ENCODE peak calls at places on chromosomes 3 and 15, in seven cellular contexts. S is HL-60, K is stomach, R is breast epithelium, E is suprapubic skin, F is transverse colon, I is HepG2. B is an unnamed sample.

GRCh38 chr3:108221403-108221802 is 821 bp downstream of the IFT57 start:
- DNase-seq in S (no peak), K (no peak), R (no peak), E (no peak), F (no peak), I (no peak), B (no peak)

GRCh38 chr3:64303401-64303800 is 78.1 kb upstream of the PRICKLE2 start:
- DNase-seq in S (no peak), K (no peak), R (no peak), E (no peak), F (no peak), I (no peak), B (no peak)

GRCh38 chr3:192845196-192845855 is 72.3 kb downstream of the MB21D2 start:
- DNase-seq in S (no peak), K (no peak), R (no peak), E (no peak), F (no peak), I (no peak), B (no peak)

GRCh38 chr3:127039719-127040118 is 56.8 kb downstream of the PLXNA1 start:
- DNase-seq in S (no peak), K (no peak), R (no peak), E (peak), F (no peak), I (no peak), B (no peak)

GRCh38 chr3:11238057-11238456 is 34.1 kb upstream of the ATG7 start:
- DNase-seq in S (no peak), K (no peak), R (no peak), E (no peak), F (no peak), I (no peak), B (no peak)

GRCh38 chr15:58139631-58140522 is 1.7 kb downstream of the AQP9 start:
- DNase-seq in S (peak), K (no peak), R (no peak), E (no peak), F (no peak), I (no peak), B (no peak)

GRCh38 chr3:128067481-128067880 is 15.2 kb downstream of the SEC61A1 start:
- DNase-seq in S (no peak), K (no peak), R (no peak), E (no peak), F (no peak), I (no peak), B (no peak)

GRCh38 chr3:44001072-44001471 is 240.6 kb upstream of the TOPAZ1 start:
- DNase-seq in S (no peak), K (no peak), R (no peak), E (no peak), F (no peak), I (no peak), B (no peak)

GRCh38 chr15:39788800-39789565 is 6.3 kb upstream of the FSIP1 start:
- DNase-seq in S (no peak), K (no peak), R (no peak), E (no peak), F (no peak), I (no peak), B (no peak)

GRCh38 chr3:184229424-184230080 is at the start of gene VWA5B2:
- DNase-seq in S (no peak), K (peak), R (no peak), E (no peak), F (peak), I (peak), B (peak)

GRCh38 chr15:89130194-89130593 is 41.9 kb downstream of the ABHD2 start:
- DNase-seq in S (no peak), K (no peak), R (no peak), E (no peak), F (no peak), I (no peak), B (no peak)

GRCh38 chr3:14803101-14803980 is 15.4 kb upstream of the FGD5 start:
- DNase-seq in S (no peak), K (peak), R (no peak), E (peak), F (peak), I (peak), B (no peak)

GRCh38 chr3:14804835-14805780 is 13.7 kb upstream of the FGD5 start:
- DNase-seq in S (no peak), K (no peak), R (no peak), E (no peak), F (no peak), I (peak), B (no peak)

GRCh38 chr3:14805946-14806537 is 12.7 kb upstream of the FGD5 start:
- DNase-seq in S (no peak), K (no peak), R (no peak), E (no peak), F (no peak), I (no peak), B (no peak)

GRCh38 chr3:14802332-14802731 is 16.4 kb upstream of the FGD5 start:
- DNase-seq in S (no peak), K (no peak), R (no peak), E (peak), F (no peak), I (peak), B (no peak)

DNA sequence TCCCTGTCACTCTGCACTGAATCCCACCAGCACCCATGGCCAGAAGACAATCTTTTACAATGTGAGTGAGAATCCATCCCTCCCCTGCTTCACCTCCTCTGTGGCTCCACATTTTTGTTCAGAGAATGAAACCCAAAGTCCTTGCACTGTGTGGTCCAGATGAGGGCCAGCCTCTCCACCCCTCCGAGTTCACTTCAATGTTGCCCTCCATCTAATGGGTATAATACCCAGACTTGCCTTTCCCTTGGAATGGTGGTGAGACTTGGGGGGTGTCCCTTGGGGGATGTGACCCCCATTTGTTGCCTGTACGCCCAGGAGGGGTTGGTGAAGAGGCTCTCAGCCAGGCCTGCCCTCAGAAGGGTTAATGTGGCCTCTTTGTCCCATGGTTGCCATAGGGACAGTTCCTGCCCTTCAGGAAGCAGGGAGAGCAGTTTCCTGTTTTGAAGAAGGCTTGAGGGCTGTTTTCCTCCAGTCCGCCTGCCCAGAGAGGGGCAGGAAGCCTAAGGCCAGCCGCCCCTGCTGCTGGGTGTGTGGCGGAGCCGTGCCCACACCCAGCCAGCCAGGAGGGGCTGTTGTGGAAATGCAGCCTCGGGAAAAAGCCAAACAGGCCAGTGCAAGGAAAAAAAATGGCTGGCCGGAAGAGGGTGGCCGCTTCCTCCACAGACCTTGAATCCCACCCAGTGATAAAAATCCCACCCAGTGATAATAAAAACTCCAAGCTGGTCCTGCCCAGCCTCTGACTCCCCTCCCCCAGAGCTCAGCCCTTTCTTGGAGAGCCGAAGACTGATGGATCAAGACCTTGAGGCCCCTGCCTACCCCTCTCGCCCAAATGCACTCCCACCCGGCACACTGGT is 14.6 kb upstream of the FGD5 start:
- DNase-seq in S (no peak), K (no peak), R (no peak), E (no peak), F (no peak), I (peak), B (no peak)
- TF ChIP-seq POLR2AphosphoS5 in S (no peak), K (no peak), R (no peak), E (no peak), F (no peak), I (no peak), B (no peak)

GRCh38 chr3:169811606-169812123 is 1.0 kb upstream of the LRRIQ4 start:
- DNase-seq in S (peak), K (no peak), R (no peak), E (no peak), F (no peak), I (no peak), B (no peak)

GRCh38 chr3:169809230-169809795 is 3.4 kb upstream of the LRRIQ4 start:
- DNase-seq in S (no peak), K (no peak), R (no peak), E (no peak), F (no peak), I (no peak), B (no peak)

GRCh38 chr3:169812844-169813677 is at the start of the genes LRRC34 and LRRIQ4:
- DNase-seq in S (peak), K (peak), R (no peak), E (peak), F (peak), I (no peak), B (no peak)

GRCh38 chr3:169813757-169814517 is 1.2 kb upstream of the LRRC34 start:
- DNase-seq in S (peak), K (peak), R (no peak), E (no peak), F (peak), I (peak), B (peak)

GRCh38 chr3:169812124-169812843 is 386 bp upstream of the LRRIQ4 start:
- DNase-seq in S (peak), K (peak), R (peak), E (peak), F (peak), I (no peak), B (no peak)
- TF ChIP-seq POLR2AphosphoS5 in S (no peak), K (no peak), R (no peak), E (no peak), F (no peak), I (no peak), B (no peak)

DNA sequence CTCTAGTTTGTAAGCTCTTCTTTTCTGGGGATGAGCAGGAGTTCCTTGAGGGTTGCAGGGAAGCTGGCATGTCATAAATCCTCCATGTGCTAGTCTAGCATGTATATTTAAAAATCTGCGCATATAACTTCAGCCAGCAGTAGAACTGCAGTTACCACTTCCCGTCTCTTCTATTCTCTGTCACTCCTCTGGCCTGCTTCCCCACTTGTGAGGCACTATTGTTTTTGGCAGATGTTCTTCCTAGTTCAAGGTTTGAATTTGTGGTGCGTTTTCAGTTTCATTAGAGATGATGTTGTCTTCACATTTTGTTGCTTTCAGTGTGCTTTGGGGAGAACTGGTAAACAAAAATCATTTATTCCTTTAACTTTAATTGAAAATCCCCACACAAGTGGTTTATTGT is 169.1 kb upstream of the ZPLD1 start:
- DNase-seq in S (no peak), K (no peak), R (no peak), E (no peak), F (no peak), I (no peak), B (no peak)
- TF ChIP-seq POLR2AphosphoS5 in S (no peak), K (no peak), R (no peak), E (no peak), F (no peak), I (no peak), B (no peak)

GRCh38 chr3:195020921-195021320 is 250.0 kb downstream of the XXYLT1 start:
- DNase-seq in S (no peak), K (no peak), R (no peak), E (no peak), F (no peak), I (no peak), B (no peak)
- TF ChIP-seq POLR2AphosphoS5 in S (no peak), K (no peak), R (no peak), E (no peak), F (no peak), I (no peak), B (no peak)

DNA sequence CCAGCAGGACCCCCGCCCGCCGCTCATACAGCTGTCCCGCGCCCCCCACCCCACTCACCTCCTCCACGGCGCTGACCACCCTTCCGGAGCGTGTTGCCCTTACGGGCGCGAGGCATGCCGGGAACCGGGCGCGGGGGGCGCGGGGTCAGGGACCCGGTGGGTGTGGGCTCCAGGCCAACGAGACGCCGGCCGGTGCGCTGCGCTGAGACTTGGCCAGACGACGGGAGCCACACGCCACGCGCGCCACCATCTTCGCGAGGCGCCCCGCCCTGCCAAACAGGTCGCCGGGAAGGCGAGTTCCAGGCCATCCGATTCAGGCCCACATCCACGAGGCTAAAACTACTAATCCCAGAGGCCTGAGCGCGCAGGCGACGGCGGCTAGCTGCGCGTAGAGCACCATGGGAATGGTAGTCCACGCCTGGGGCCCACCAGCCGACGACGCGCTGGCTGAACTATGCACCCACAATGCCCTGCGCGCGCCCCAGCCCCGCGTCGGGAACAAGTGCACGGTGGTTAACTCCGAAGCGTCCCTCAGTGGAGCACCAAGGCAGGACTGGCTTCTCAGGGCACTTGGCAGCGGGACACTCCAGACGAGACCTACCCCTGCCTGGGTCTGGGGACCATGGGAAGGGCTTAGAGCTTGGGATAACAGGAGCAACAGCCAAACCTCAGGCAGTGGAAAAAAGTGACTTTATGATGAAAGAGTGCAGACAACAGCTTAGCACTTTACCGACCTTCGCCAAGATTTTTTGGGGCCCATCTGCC is at the start of gene IFRD2:
- DNase-seq in S (peak), K (peak), R (peak), E (peak), F (peak), I (peak), B (peak)
- TF ChIP-seq POLR2AphosphoS5 in S (peak), K (peak), R (peak), E (peak), F (peak), I (peak), B (peak)

GRCh38 chr15:62773369-62774165 is 269.0 kb upstream of the TPM1 start:
- DNase-seq in S (no peak), K (no peak), R (no peak), E (no peak), F (no peak), I (no peak), B (no peak)

GRCh38 chr15:62771234-62771633 is 271.3 kb upstream of the TPM1 start:
- DNase-seq in S (no peak), K (no peak), R (no peak), E (no peak), F (no peak), I (no peak), B (no peak)

GRCh38 chr15:62770752-62771151 is 271.8 kb upstream of the TPM1 start:
- DNase-seq in S (no peak), K (no peak), R (no peak), E (no peak), F (no peak), I (no peak), B (no peak)

GRCh38 chr15:62769604-62770003 is 272.9 kb upstream of the TPM1 start:
- DNase-seq in S (no peak), K (no peak), R (no peak), E (no peak), F (no peak), I (no peak), B (no peak)

GRCh38 chr15:62770111-62770660 is 272.4 kb upstream of the TPM1 start:
- DNase-seq in S (no peak), K (no peak), R (no peak), E (no peak), F (no peak), I (no peak), B (no peak)
- TF ChIP-seq POLR2AphosphoS5 in S (no peak), K (no peak), R (no peak), E (no peak), F (no peak), I (no peak), B (no peak)